ENCODE peak calls at places on chromosomes 11 and 22, in four cellular contexts. P is HAP-1, Q is esophagus muscularis mucosa, I is body of pancreas. A is an unnamed sample.
A peak's percentile ranks its signal among the peaks of the same experiment; 100 is the strongest.

GRCh38 chr11:63767415-63768231 is 952 bp downstream of the ZFTA start:
- DNase-seq in P (peak; percentile 80), Q (no peak), I (peak; percentile 63), A (no peak)

GRCh38 chr11:71191201-71191600 is 61.2 kb downstream of the SHANK2 start:
- DNase-seq in P (no peak), Q (no peak), I (no peak), A (no peak)

GRCh38 chr11:117610901-117611300 is 186.1 kb downstream of the DSCAML1 start:
- DNase-seq in P (no peak), Q (no peak), I (no peak), A (no peak)

GRCh38 chr11:83666149-83666548 is 380.0 kb upstream of the CCDC90B start:
- DNase-seq in P (no peak), Q (no peak), I (no peak), A (no peak)

GRCh38 chr22:42673898-42674390 is 24.8 kb upstream of the CYB5R3 start:
- DNase-seq in P (no peak), Q (no peak), I (no peak), A (no peak)

GRCh38 chr11:119700030-119700429 is 29.0 kb downstream of the NECTIN1 start:
- DNase-seq in P (no peak), Q (no peak), I (peak; percentile 50), A (no peak)

GRCh38 chr11:40306938-40307548 is 1152.4 kb downstream of the LRRC4C start:
- DNase-seq in P (peak; percentile 33), Q (no peak), I (no peak), A (peak; percentile 18)

GRCh38 chr11:99548264-99548663 is 527.5 kb downstream of the CNTN5 start:
- DNase-seq in P (no peak), Q (no peak), I (no peak), A (no peak)

GRCh38 chr11:2563216-2564007 is 118.6 kb downstream of the KCNQ1 start:
- DNase-seq in P (no peak), Q (no peak), I (peak; percentile 14), A (no peak)

GRCh38 chr22:39994566-39995345 is at the start of gene FAM83F:
- DNase-seq in P (no peak), Q (no peak), I (peak; percentile 84), A (no peak)

GRCh38 chr11:34313099-34313517 is 44.7 kb downstream of the ABTB2 start:
- DNase-seq in P (no peak), Q (no peak), I (no peak), A (no peak)

GRCh38 chr11:45133871-45134270 is 12.6 kb upstream of the PRDM11 start:
- DNase-seq in P (no peak), Q (peak; percentile 34), I (no peak), A (no peak)

GRCh38 chr11:122791411-122791810 is 46.9 kb upstream of the CRTAM start:
- DNase-seq in P (no peak), Q (no peak), I (no peak), A (no peak)

GRCh38 chr22:41334215-41334614 is 32.9 kb downstream of the ZC3H7B start:
- DNase-seq in P (no peak), Q (no peak), I (no peak), A (no peak)

GRCh38 chr11:128394436-128395089 is 192.8 kb downstream of the ETS1 start:
- DNase-seq in P (no peak), Q (no peak), I (no peak), A (no peak)

GRCh38 chr22:42719656-42720262 is 911 bp downstream of the A4GALT start:
- DNase-seq in P (no peak), Q (no peak), I (no peak), A (no peak)

GRCh38 chr11:124886978-124887666 is 10.5 kb downstream of the ROBO4 start:
- DNase-seq in P (no peak), Q (no peak), I (no peak), A (no peak)

GRCh38 chr11:35118906-35119305 is 20.1 kb upstream of the CD44 start:
- DNase-seq in P (no peak), Q (no peak), I (no peak), A (no peak)

GRCh38 chr11:111604392-111605009 is 2.3 kb downstream of the SIK2 start:
- DNase-seq in P (peak; percentile 75), Q (no peak), I (no peak), A (no peak)

GRCh38 chr11:127071606-127072005 is 71.0 kb upstream of the KIRREL3 start:
- DNase-seq in P (no peak), Q (peak; percentile 55), I (no peak), A (no peak)

GRCh38 chr22:28116261-28116673 is 197.2 kb upstream of the PITPNB start:
- DNase-seq in P (no peak), Q (peak; percentile 93), I (peak; percentile 51), A (no peak)

GRCh38 chr22:41561788-41562187 is 978 bp downstream of the CSDC2 start:
- DNase-seq in P (no peak), Q (no peak), I (peak; percentile 74), A (no peak)

GRCh38 chr11:2881076-2881973 is 4.2 kb downstream of the CDKN1C start:
- DNase-seq in P (no peak), Q (no peak), I (no peak), A (no peak)

GRCh38 chr11:44860346-44860745 is 90.3 kb downstream of the TP53I11 start:
- DNase-seq in P (no peak), Q (no peak), I (no peak), A (no peak)

GRCh38 chr22:30876221-30876751 is 92.3 kb downstream of the MORC2 start:
- DNase-seq in P (no peak), Q (no peak), I (no peak), A (no peak)

GRCh38 chr11:44899959-44900358 is 50.7 kb downstream of the TP53I11 start:
- DNase-seq in P (peak; percentile 18), Q (no peak), I (no peak), A (no peak)

GRCh38 chr22:46857142-46857825 is 94.8 kb downstream of the TBC1D22A start:
- DNase-seq in P (no peak), Q (peak; percentile 62), I (no peak), A (no peak)

GRCh38 chr11:58726594-58727414 is 4.9 kb downstream of the GLYAT start:
- DNase-seq in P (no peak), Q (no peak), I (no peak), A (no peak)

GRCh38 chr11:129739339-129739738 is 76.3 kb upstream of the TMEM45B start:
- DNase-seq in P (no peak), Q (no peak), I (no peak), A (no peak)

GRCh38 chr11:44726278-44727113 is at the start of gene TSPAN18:
- DNase-seq in P (no peak), Q (no peak), I (no peak), A (no peak)

GRCh38 chr11:69540118-69541000 is 58.9 kb downstream of the LINC01488 start:
- DNase-seq in P (no peak), Q (no peak), I (peak; percentile 28), A (no peak)

GRCh38 chr11:130644187-130644586 is 195.7 kb downstream of the ADAMTS15 start:
- DNase-seq in P (no peak), Q (peak; percentile 84), I (no peak), A (peak; percentile 18)

GRCh38 chr11:133134561-133135173 is 397.6 kb downstream of the OPCML start:
- DNase-seq in P (peak; percentile 41), Q (no peak), I (peak; percentile 78), A (peak; percentile 77)

GRCh38 chr11:103395612-103396011 is 286.4 kb downstream of the DYNC2H1 start:
- DNase-seq in P (no peak), Q (no peak), I (no peak), A (no peak)

GRCh38 chr11:132888226-132888625 is 644.1 kb downstream of the OPCML start:
- DNase-seq in P (no peak), Q (no peak), I (no peak), A (no peak)

GRCh38 chr11:57639321-57640067 is 10.2 kb downstream of the YPEL4 start:
- DNase-seq in P (peak; percentile 77), Q (no peak), I (peak; percentile 11), A (peak; percentile 96)

GRCh38 chr22:30079952-30080533 is at the start of gene HORMAD2:
- DNase-seq in P (no peak), Q (no peak), I (no peak), A (peak; percentile 67)

DNA sequence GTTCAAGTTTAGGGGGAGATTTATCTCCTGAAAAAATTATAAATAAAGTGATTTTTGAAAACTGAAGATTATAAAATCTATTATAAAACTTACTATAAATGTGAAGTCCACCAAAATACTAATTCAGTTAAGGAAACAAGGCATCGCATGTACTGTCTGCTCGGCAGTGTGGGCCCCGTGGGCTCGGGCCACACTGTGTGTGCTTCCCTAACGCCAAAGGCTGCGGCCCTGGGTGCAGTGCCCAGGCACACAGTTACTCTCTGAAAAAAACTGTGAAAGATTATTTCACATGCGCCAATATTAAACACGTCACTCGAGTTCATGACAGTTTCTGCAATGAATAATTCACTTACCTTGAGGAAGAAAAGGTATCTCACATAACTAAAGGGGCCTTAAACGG is 39.8 kb downstream of the BRD1 start:
- DNase-seq in P (no peak), Q (no peak), I (no peak), A (no peak)
- H3K4me1 ChIP-seq in P (no peaks in the 10 kb centered on the region), Q (peaks cover 61% of the 10 kb centered on the region), I (peaks cover 20% of the 10 kb centered on the region), A (no peaks in the 10 kb centered on the region)

GRCh38 chr11:76047231-76047630 is 159.1 kb downstream of the WNT11 start:
- DNase-seq in P (no peak), Q (no peak), I (peak; percentile 14), A (no peak)
- H3K9me3 ChIP-seq in P (peaks cover 4% of the 10 kb centered on the region), Q (no peaks in the 10 kb centered on the region), I (no peaks in the 10 kb centered on the region), A (no peaks in the 10 kb centered on the region)

DNA sequence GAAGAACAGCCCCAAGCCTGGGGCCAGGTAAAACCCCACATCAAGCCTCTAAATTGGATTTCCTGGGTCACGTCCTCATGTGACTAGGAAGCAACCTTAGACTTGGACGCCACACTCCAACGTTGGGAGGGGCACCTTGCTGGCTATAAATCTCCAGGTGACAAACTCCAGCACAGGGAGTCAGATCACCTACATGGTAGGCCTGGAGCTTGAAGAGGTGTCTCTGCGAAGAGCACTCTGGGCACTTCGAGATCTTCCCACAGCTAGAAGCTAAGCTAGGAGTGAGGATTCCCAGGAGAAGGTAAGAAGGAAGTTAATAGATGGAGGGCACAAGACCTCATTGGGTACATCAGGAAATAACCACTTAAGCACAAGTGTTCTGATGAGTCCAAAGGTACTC is 77.1 kb upstream of the GNAZ start:
- DNase-seq in P (no peak), Q (no peak), I (no peak), A (no peak)
- H3K4me1 ChIP-seq in P (no peaks in the 10 kb centered on the region), Q (no peaks in the 10 kb centered on the region), I (no peaks in the 10 kb centered on the region), A (no peaks in the 10 kb centered on the region)

GRCh38 chr11:50032574-50032973 is at the start of gene OR4C45:
- DNase-seq in P (no peak), Q (no peak), I (no peak), A (no peak)
- H3K9me3 ChIP-seq in P (no peaks in the 10 kb centered on the region), Q (no peaks in the 10 kb centered on the region), I (no peaks in the 10 kb centered on the region), A (peaks cover 8% of the 10 kb centered on the region)

DNA sequence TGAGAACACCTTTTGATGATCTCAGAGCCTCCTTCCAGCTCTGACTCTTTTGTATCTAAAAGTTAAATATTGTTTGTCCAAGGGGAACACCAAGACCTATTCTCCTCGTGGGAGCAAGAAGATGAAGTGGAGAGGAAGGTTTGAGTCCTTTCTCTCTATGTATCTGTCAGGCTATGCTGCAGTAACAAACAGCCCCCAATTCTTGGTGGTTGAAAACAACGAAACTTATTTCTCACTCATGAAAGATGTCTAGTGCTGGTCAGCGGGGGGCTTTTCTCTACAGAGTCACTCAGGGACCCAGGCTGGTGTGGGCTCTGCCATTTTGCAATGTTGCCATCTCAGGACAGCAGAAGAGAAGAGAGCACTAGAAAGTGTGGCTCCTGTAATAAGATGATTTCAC is 6.2 kb upstream of the CRYBB2 start:
- DNase-seq in P (no peak), Q (no peak), I (no peak), A (no peak)
- H3K4me1 ChIP-seq in P (no peaks in the 10 kb centered on the region), Q (no peaks in the 10 kb centered on the region), I (no peaks in the 10 kb centered on the region), A (no peaks in the 10 kb centered on the region)

A was measured in iPS DF 6.9.